ENCODE peak calls at places on chromosomes 12 and 14, in seven cellular contexts. A, C, W, H, Q, S and L are unnamed samples.

GRCh38 chr12:25071366-25071765 is 122.5 kb upstream of the BCAT1 start:
- DNase-seq in C (no peak), Q (no peak), A (no peak), S (no peak), H (no peak), W (no peak), L (no peak)

GRCh38 chr14:74514471-74514932 is 20.9 kb downstream of the ISCA2 start:
- DNase-seq in Q (peak), S (peak), C (peak), H (peak), W (peak), A (peak), L (no peak)

GRCh38 chr14:77151918-77152588 is 10.5 kb upstream of the ZDHHC22 start:
- DNase-seq in Q (no peak), C (no peak), H (no peak), S (no peak), A (peak), W (peak), L (no peak)

GRCh38 chr12:132583736-132584135 is 26.6 kb downstream of the LRCOL1 start:
- DNase-seq in A (no peak), Q (no peak), W (no peak), C (no peak), S (no peak), H (no peak), L (no peak)

GRCh38 chr12:30166416-30166815 is 382.7 kb upstream of the TMTC1 start:
- DNase-seq in H (no peak), A (no peak), W (no peak), C (no peak), S (no peak), Q (no peak), L (no peak)

GRCh38 chr14:69701857-69702256 is 65.1 kb upstream of the SRSF5 start:
- DNase-seq in Q (no peak), H (no peak), W (no peak), S (no peak), A (no peak), C (no peak), L (no peak)

GRCh38 chr14:106039400-106039799 is 513.0 kb downstream of the TMEM121 start:
- DNase-seq in Q (peak), A (no peak), H (peak), S (peak), W (no peak), C (no peak), L (peak)

GRCh38 chr12:51395283-51396230 is 4.4 kb upstream of the GALNT6 start:
- DNase-seq in W (no peak), S (no peak), H (no peak), C (no peak), Q (peak), A (no peak), L (no peak)

GRCh38 chr12:91406920-91407341 is 224.3 kb upstream of the DCN start:
- DNase-seq in W (no peak), Q (peak), A (no peak), C (peak), S (peak), H (no peak), L (peak)

GRCh38 chr12:114799574-114800487 is 115.9 kb upstream of the TBX3 start:
- DNase-seq in C (no peak), W (peak), Q (no peak), S (peak), A (peak), H (peak), L (peak)

GRCh38 chr12:117972341-117972740 is 3.6 kb upstream of the KSR2 start:
- DNase-seq in H (no peak), A (no peak), S (peak), W (no peak), C (no peak), Q (no peak), L (peak)

GRCh38 chr12:12790956-12791355 is 5.5 kb downstream of the APOLD1 start:
- DNase-seq in S (no peak), A (no peak), W (no peak), Q (no peak), C (no peak), H (no peak), L (no peak)

GRCh38 chr12:120725659-120726509 is at the start of gene ACADS:
- DNase-seq in A (peak), S (peak), W (peak), Q (peak), H (peak), C (peak), L (peak)

GRCh38 chr14:73741386-73741875 is 27.2 kb upstream of the PNMA1 start:
- DNase-seq in Q (peak), H (peak), C (peak), A (peak), S (peak), W (peak), L (peak)

GRCh38 chr12:102528111-102528510 is 47.7 kb upstream of the IGF1 start:
- DNase-seq in Q (no peak), H (no peak), S (no peak), W (no peak), A (peak), C (no peak), L (no peak)

GRCh38 chr12:62882696-62883095 is 52.3 kb downstream of the PPM1H start:
- DNase-seq in Q (no peak), H (no peak), A (no peak), S (no peak), W (peak), C (no peak), L (no peak)

GRCh38 chr12:111505601-111506036 is 93.5 kb downstream of the ATXN2 start:
- DNase-seq in A (no peak), C (no peak), W (no peak), Q (no peak), S (no peak), H (no peak), L (no peak)